ENCODE peak calls at places on chromosomes 11 and 22, in seven cellular contexts. K is right atrium auricular region, F is heart right ventricle, W is Peyer's patch, G is hepatocyte, O is thoracic aorta, Z is adrenal gland. P is an unnamed sample.

GRCh38 chr11:24574461-24574860 is 77.6 kb downstream of the LUZP2 start:
- DNase-seq in K (no peak), F (no peak), W (no peak), G (no peak), O (no peak), Z (no peak), P (no peak)

GRCh38 chr22:48382197-48382596 is 1445.5 kb downstream of the BRD1 start:
- DNase-seq in K (no peak), F (no peak), W (peak; percentile 25), G (no peak), O (no peak), Z (no peak), P (no peak)

GRCh38 chr11:86162257-86162656 is 82.3 kb upstream of the EED start:
- DNase-seq in K (peak; percentile 74), F (peak; percentile 37), W (peak; percentile 53), G (peak; percentile 67), O (no peak), Z (no peak), P (no peak)

GRCh38 chr11:35077709-35078695 is 61.0 kb upstream of the CD44 start:
- DNase-seq in K (no peak), F (no peak), W (peak; percentile 81), G (no peak), O (no peak), Z (no peak), P (no peak)

GRCh38 chr11:73095613-73096012 is 46.5 kb downstream of the FCHSD2 start:
- DNase-seq in K (no peak), F (peak; percentile 22), W (no peak), G (peak; percentile 5), O (no peak), Z (no peak), P (peak; percentile 2)

GRCh38 chr22:50545522-50546325 is at the start of gene KLHDC7B:
- DNase-seq in K (no peak), F (no peak), W (no peak), G (peak; percentile 16), O (no peak), Z (no peak), P (no peak)

GRCh38 chr22:37488337-37489135 is 2.4 kb upstream of the MFNG start:
- DNase-seq in K (no peak), F (no peak), W (no peak), G (no peak), O (no peak), Z (no peak), P (no peak)

GRCh38 chr11:46465683-46466082 is 74.1 kb upstream of the CHRM4 start:
- DNase-seq in K (no peak), F (no peak), W (no peak), G (no peak), O (no peak), Z (no peak), P (no peak)

GRCh38 chr22:25848954-25849353 is 107.0 kb downstream of the MYO18B start:
- DNase-seq in K (no peak), F (no peak), W (no peak), G (no peak), O (no peak), Z (no peak), P (no peak)

GRCh38 chr11:111624602-111625001 is 22.4 kb downstream of the SIK2 start:
- DNase-seq in K (no peak), F (no peak), W (no peak), G (peak; percentile 24), O (no peak), Z (no peak), P (peak; percentile 82)

GRCh38 chr11:48104562-48104924 is 112.1 kb upstream of the OR4B1 start:
- DNase-seq in K (peak; percentile 23), F (no peak), W (no peak), G (no peak), O (no peak), Z (peak; percentile 9), P (no peak)

GRCh38 chr11:68263444-68264035 is 8.2 kb downstream of the C11orf24 start:
- DNase-seq in K (no peak), F (no peak), W (no peak), G (no peak), O (no peak), Z (no peak), P (no peak)

GRCh38 chr22:22720201-22720723 is 75.8 kb downstream of the GGTLC2 start:
- DNase-seq in K (no peak), F (no peak), W (peak; percentile 72), G (peak; percentile 41), O (no peak), Z (no peak), P (peak; percentile 75)

DNA sequence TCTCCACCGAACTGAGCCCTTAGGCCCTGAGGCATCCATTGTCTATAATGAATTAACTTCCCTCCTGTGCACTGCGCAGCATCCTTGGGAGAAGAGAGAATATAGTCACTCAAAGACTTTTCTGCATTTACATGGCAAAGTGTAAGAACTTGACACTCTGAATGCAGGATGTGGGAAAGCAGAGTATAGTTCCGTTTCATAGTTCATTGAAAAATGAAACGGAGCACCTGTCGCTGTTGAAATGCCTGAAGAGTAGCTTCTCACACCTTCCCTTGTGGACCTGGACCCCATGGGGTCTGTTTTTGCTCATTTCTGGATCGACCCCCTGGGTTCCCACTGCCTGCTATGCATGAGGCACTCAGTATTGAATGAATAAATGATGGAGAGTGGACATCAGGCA is 6.3 kb downstream of the ZNRF3 start:
- DNase-seq in K (no peak), F (no peak), W (no peak), G (no peak), O (no peak), Z (no peak), P (no peak)
- H3K4me1 ChIP-seq in K (peaks cover 28% of the 10 kb centered on the region), F (peaks cover 8% of the 10 kb centered on the region), W (no peaks in the 10 kb centered on the region), G (peaks cover 31% of the 10 kb centered on the region), O (peaks cover 67% of the 10 kb centered on the region), Z (peaks cover 30% of the 10 kb centered on the region), P (peaks cover 68% of the 10 kb centered on the region)

GRCh38 chr11:61571337-61571736 is 9.5 kb downstream of the SYT7 start:
- DNase-seq in K (no peak), F (no peak), W (no peak), G (no peak), O (no peak), Z (no peak), P (no peak)

GRCh38 chr11:61572913-61573312 is 8.0 kb downstream of the SYT7 start:
- DNase-seq in K (no peak), F (no peak), W (no peak), G (no peak), O (no peak), Z (no peak), P (no peak)

GRCh38 chr11:61571869-61572268 is 9.0 kb downstream of the SYT7 start:
- DNase-seq in K (no peak), F (no peak), W (no peak), G (no peak), O (no peak), Z (no peak), P (peak; percentile 52)

GRCh38 chr11:61567286-61568061 is 13.4 kb downstream of the SYT7 start:
- DNase-seq in K (peak; percentile 74), F (peak; percentile 82), W (peak; percentile 82), G (peak; percentile 90), O (no peak), Z (peak; percentile 82), P (peak; percentile 94)

DNA sequence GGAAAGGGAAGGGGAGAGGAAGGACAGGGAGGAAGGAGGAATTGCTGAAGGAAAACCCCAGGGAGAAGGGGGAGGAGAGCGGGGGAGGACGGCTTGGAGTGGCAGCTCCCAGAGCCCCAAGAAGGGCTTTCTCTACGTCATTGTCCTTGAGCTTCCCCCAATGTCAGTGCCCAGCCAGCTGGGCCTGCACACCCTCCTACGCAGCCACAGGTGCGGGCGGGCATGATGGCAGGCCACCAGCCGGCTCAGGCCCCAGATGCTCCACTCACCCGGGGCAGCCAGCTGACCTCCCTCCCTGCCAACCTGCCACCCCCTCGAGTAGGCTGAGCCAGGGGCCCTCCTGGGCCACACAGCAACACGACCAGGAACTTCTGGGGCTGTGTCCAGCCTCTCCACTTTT is 11.2 kb downstream of the SYT7 start:
- DNase-seq in K (no peak), F (no peak), W (no peak), G (no peak), O (no peak), Z (no peak), P (no peak)
- H3K27ac ChIP-seq in K (no peak overlapping the region), F (no peak overlapping the region), W (no peak overlapping the region), G (no peak overlapping the region), O (no peak overlapping the region), Z (no peak overlapping the region), P (no peak overlapping the region)

GRCh38 chr22:39946571-39947407 is 13.4 kb upstream of the TMA7B start:
- DNase-seq in K (no peak), F (no peak), W (no peak), G (no peak), O (no peak), Z (no peak), P (no peak)

GRCh38 chr22:39943366-39943765 is 16.8 kb upstream of the TMA7B start:
- DNase-seq in K (no peak), F (no peak), W (no peak), G (no peak), O (no peak), Z (no peak), P (no peak)

GRCh38 chr22:39941661-39942060 is 18.5 kb upstream of the TMA7B start:
- DNase-seq in K (no peak), F (no peak), W (no peak), G (no peak), O (no peak), Z (no peak), P (no peak)

GRCh38 chr22:39942433-39943213 is 17.6 kb upstream of the TMA7B start:
- DNase-seq in K (no peak), F (no peak), W (no peak), G (no peak), O (no peak), Z (no peak), P (peak; percentile 23)

DNA sequence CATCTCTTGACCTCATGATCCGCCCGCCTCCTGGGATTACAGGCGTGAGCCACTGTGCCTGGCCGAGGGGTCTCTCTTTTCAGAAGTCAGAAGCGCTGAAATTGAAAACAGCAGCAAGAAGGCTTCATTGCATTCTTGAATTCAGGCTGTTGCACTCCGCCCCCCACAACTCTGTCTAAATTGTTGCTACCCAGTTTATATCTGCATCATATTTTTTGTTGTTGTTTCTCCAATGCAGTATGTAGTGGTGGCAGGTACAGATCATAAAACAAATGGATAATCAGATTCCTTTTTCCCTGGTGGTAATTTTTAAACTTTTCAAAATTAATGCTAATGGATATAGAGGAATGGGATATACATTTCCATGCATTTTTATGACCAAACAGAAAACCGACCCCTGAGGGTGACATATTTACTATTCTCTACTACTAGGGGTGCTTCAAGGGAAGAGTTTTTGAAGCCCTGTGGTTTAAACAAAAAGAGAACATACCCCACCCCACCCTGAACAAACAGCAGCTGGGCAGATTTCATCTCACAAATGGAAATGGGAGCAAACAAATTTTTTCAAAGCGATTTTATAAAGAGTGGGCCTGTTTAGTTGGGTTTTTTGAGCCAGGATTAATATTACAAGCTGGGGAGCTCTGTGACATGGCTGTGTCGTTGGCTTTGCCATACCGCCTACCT is 16.1 kb upstream of the TMA7B start:
- DNase-seq in K (no peak), F (no peak), W (no peak), G (no peak), O (no peak), Z (no peak), P (no peak)
- H3K4me1 ChIP-seq in K (peaks cover 6% of the 10 kb centered on the region), F (peaks cover 18% of the 10 kb centered on the region), W (no peaks in the 10 kb centered on the region), G (peaks cover 8% of the 10 kb centered on the region), O (no peaks in the 10 kb centered on the region), Z (no peaks in the 10 kb centered on the region), P (peaks cover 25% of the 10 kb centered on the region)

DNA sequence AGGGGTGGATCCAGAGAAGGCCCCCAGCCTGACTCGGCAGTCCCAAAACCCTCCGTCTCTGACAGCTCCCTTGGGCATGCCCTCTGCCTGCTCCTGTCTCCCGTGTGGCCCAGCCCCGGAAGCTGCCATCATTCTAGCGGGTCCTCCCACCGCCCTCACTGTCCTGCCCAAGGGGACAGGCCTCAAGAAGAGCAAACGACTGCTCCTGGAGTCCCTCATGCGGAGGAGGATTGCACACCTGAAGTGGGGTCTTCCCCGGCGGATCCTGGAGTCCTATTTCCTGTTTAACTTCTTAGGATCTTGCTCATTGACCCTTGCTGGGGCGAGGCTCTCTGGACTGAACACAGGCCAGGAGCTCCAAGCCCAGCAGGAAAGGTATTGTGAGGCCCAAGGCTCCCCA is 2.6 kb upstream of the MEI1 start:
- DNase-seq in K (no peak), F (no peak), W (no peak), G (no peak), O (no peak), Z (no peak), P (no peak)
- H3K27ac ChIP-seq in K (peak overlapping the region; percentile 54), F (peak overlapping the region; percentile 65), W (no peak overlapping the region), G (peak overlapping the region; percentile 53), O (peak overlapping the region; percentile 63), Z (peak overlapping the region; percentile 50), P (peak overlapping the region; percentile 62)